ENCODE peak calls at places on chromosomes 2 and 18, in seven cellular contexts. E, A, F, L, Y, G and M are unnamed samples.

GRCh38 chr2:170715932-170716777 is 1.0 kb downstream of the SP5 start:
- DNase-seq in G (peak; percentile 6), F (no peak), Y (no peak), L (no peak), A (no peak), E (no peak), M (no peak)

GRCh38 chr18:48592540-48592939 is 53.7 kb downstream of the CTIF start:
- DNase-seq in L (no peak), E (no peak), F (no peak), Y (peak; percentile 69), A (no peak), G (no peak), M (no peak)

GRCh38 chr2:118221952-118222594 is 133.8 kb downstream of the INSIG2 start:
- DNase-seq in F (peak; percentile 66), G (peak; percentile 20), Y (peak; percentile 22), L (peak; percentile 23), E (peak; percentile 80), A (peak; percentile 28), M (peak; percentile 27)

GRCh38 chr2:10079931-10080535 is at the start of gene CYS1:
- DNase-seq in A (no peak), G (peak; percentile 16), E (no peak), Y (peak; percentile 69), F (no peak), L (no peak), M (no peak)

GRCh38 chr2:238425979-238426567 is 654 bp upstream of the ASB1 start:
- DNase-seq in F (no peak), A (no peak), L (no peak), Y (peak; percentile 64), G (no peak), E (peak; percentile 34), M (no peak)

GRCh38 chr2:12965540-12966269 is 249.0 kb downstream of the TRIB2 start:
- DNase-seq in Y (no peak), G (no peak), E (peak; percentile 72), F (peak; percentile 88), L (no peak), A (peak; percentile 24), M (no peak)

GRCh38 chr18:63161728-63162195 is 157.8 kb downstream of the BCL2 start:
- DNase-seq in G (peak; percentile 76), E (peak; percentile 92), L (peak; percentile 90), A (peak; percentile 53), F (peak; percentile 93), Y (no peak), M (peak; percentile 73)

GRCh38 chr2:120314656-120315366 is 31.1 kb upstream of the INHBB start:
- DNase-seq in F (no peak), A (no peak), E (no peak), L (no peak), G (no peak), Y (no peak), M (no peak)

GRCh38 chr2:56040189-56040588 is 116.6 kb upstream of the EFEMP1 start:
- DNase-seq in Y (no peak), E (no peak), L (no peak), A (no peak), G (no peak), F (no peak), M (no peak)

GRCh38 chr2:28754321-28754720 is 2.7 kb downstream of the PPP1CB start:
- DNase-seq in L (no peak), Y (no peak), E (no peak), F (no peak), A (no peak), G (no peak), M (no peak)

GRCh38 chr2:33034784-33035183 is 88.0 kb downstream of the LTBP1 start:
- DNase-seq in L (no peak), E (peak; percentile 34), F (no peak), Y (no peak), A (no peak), G (no peak), M (no peak)

GRCh38 chr2:165497659-165498306 is 28.3 kb downstream of the CSRNP3 start:
- DNase-seq in E (no peak), Y (no peak), A (no peak), F (no peak), L (no peak), G (no peak), M (no peak)

GRCh38 chr2:47251404-47251675 is 96.2 kb upstream of the STPG4 start:
- DNase-seq in G (no peak), L (no peak), F (no peak), E (no peak), Y (no peak), A (no peak), M (no peak)

GRCh38 chr2:10079192-10079930 is 850 bp downstream of the CYS1 start:
- DNase-seq in F (peak; percentile 58), A (peak; percentile 27), G (peak; percentile 13), L (no peak), Y (peak; percentile 52), E (peak; percentile 32), M (no peak)

GRCh38 chr2:240812301-240812680 is 7.7 kb downstream of the KIF1A start:
- DNase-seq in L (no peak), F (no peak), E (no peak), Y (no peak), A (no peak), G (no peak), M (no peak)

GRCh38 chr2:33806041-33806440 is 206.9 kb upstream of the FAM98A start:
- DNase-seq in F (no peak), E (no peak), L (no peak), A (no peak), Y (no peak), G (no peak), M (no peak)

GRCh38 chr2:38997784-38998183 is 108.1 kb downstream of the ARHGEF33 start:
- DNase-seq in F (peak; percentile 68), A (peak; percentile 46), Y (no peak), E (peak; percentile 89), G (no peak), L (no peak), M (no peak)

GRCh38 chr18:12013186-12013916 is 32.0 kb downstream of the IMPA2 start:
- DNase-seq in G (no peak), A (no peak), Y (no peak), L (no peak), E (no peak), F (no peak), M (no peak)

GRCh38 chr18:26902296-26902695 is 36.8 kb upstream of the AQP4 start:
- DNase-seq in A (no peak), Y (no peak), E (no peak), L (no peak), F (no peak), G (no peak), M (no peak)

GRCh38 chr2:118291481-118291880 is 203.2 kb downstream of the INSIG2 start:
- DNase-seq in A (no peak), E (no peak), F (no peak), G (no peak), L (no peak), Y (no peak), M (no peak)

GRCh38 chr2:236659758-236660150 is 90.1 kb downstream of the ACKR3 start:
- DNase-seq in G (no peak), F (no peak), L (no peak), E (peak; percentile 47), Y (no peak), A (no peak), M (no peak)

GRCh38 chr2:41963661-41964525 is 83.9 kb upstream of the PKDCC start:
- DNase-seq in F (peak; percentile 46), L (no peak), G (no peak), E (no peak), A (no peak), Y (no peak), M (no peak)

GRCh38 chr2:46955764-46956163 is 40.2 kb upstream of the MCFD2 start:
- DNase-seq in F (no peak), Y (no peak), E (no peak), G (no peak), A (no peak), L (no peak), M (no peak)

GRCh38 chr2:39142012-39142346 is 21.1 kb upstream of the SOS1 start:
- DNase-seq in G (no peak), L (no peak), F (no peak), Y (no peak), A (no peak), E (no peak), M (no peak)

GRCh38 chr2:217609952-217610351 is 392.8 kb downstream of the TNS1 start:
- DNase-seq in L (no peak), A (no peak), G (no peak), F (no peak), E (no peak), Y (no peak), M (no peak)

GRCh38 chr2:40466926-40467325 is 15.0 kb upstream of the SLC8A1 start:
- DNase-seq in Y (peak; percentile 78), G (no peak), E (no peak), F (no peak), A (no peak), L (no peak), M (no peak)

GRCh38 chr2:158291544-158292175 is 164.9 kb downstream of the CCDC148 start:
- DNase-seq in G (no peak), Y (no peak), E (peak; percentile 65), A (peak; percentile 28), L (no peak), F (peak; percentile 22), M (no peak)

GRCh38 chr2:52916976-52917375 is 850.6 kb upstream of the CHAC2 start:
- DNase-seq in G (no peak), Y (no peak), L (no peak), E (no peak), F (no peak), A (no peak), M (no peak)

GRCh38 chr18:57786038-57786437 is 17.1 kb downstream of the ATP8B1 start:
- DNase-seq in F (no peak), G (no peak), L (no peak), E (no peak), A (no peak), Y (no peak), M (no peak)

GRCh38 chr2:205463626-205464025 is 218.7 kb upstream of the NRP2 start:
- DNase-seq in A (no peak), Y (no peak), E (no peak), G (no peak), L (no peak), F (no peak), M (no peak)

GRCh38 chr18:11323359-11323819 is 174.0 kb upstream of the PIEZO2 start:
- DNase-seq in E (no peak), G (no peak), Y (no peak), F (no peak), A (peak; percentile 40), L (no peak), M (no peak)

GRCh38 chr2:108614043-108614435 is 79.8 kb downstream of the LIMS1 start:
- DNase-seq in Y (no peak), F (no peak), E (peak; percentile 55), L (no peak), A (no peak), G (no peak), M (no peak)

GRCh38 chr2:132583666-132584360 is 86.2 kb downstream of the LYPD1 start:
- DNase-seq in G (no peak), L (no peak), A (no peak), F (no peak), E (no peak), Y (no peak), M (no peak)

GRCh38 chr2:120594856-120595685 is 140.6 kb upstream of the GLI2 start:
- DNase-seq in E (peak; percentile 82), L (no peak), G (no peak), A (no peak), Y (peak; percentile 81), F (no peak), M (no peak)

GRCh38 chr18:8756571-8756970 is 51.2 kb downstream of the MTCL1 start:
- DNase-seq in E (no peak), G (no peak), A (no peak), F (no peak), L (no peak), Y (no peak), M (no peak)

GRCh38 chr2:48265169-48266013 is 264.6 kb upstream of the STON1 start:
- DNase-seq in F (no peak), L (no peak), Y (no peak), A (no peak), G (no peak), E (no peak), M (no peak)